ENCODE peak calls at places on chromosomes 16 and 17, in five cellular contexts. T is AG08396; K is CD8-positive, alpha-beta memory T cell; E is RWPE1; U is cardiac muscle cell. A is an unnamed sample.

GRCh38 chr17:19958023-19958422 is 19.6 kb downstream of the AKAP10 start:
- DNase-seq in T (peak; percentile 83), K (no peak), E (peak; percentile 70), U (peak; percentile 78), A (no peak)

GRCh38 chr16:69017036-69017783 is 88.2 kb upstream of the HAS3 start:
- DNase-seq in T (peak; percentile 29), K (no peak), E (peak; percentile 56), U (peak; percentile 59), A (no peak)

GRCh38 chr17:58280480-58281217 is at the start of gene MPO:
- DNase-seq in T (peak; percentile 6), K (no peak), E (no peak), U (no peak), A (peak; percentile 35)

GRCh38 chr17:61248399-61248798 is 151.2 kb upstream of the TBX2 start:
- DNase-seq in T (no peak), K (no peak), E (no peak), U (no peak), A (peak; percentile 27)

GRCh38 chr17:64437944-64438525 is 10.9 kb upstream of the MILR1 start:
- DNase-seq in T (no peak), K (no peak), E (no peak), U (no peak), A (no peak)

GRCh38 chr16:4679854-4680636 is 13.3 kb upstream of the NUDT16L1 start:
- DNase-seq in T (peak; percentile 66), K (no peak), E (peak; percentile 95), U (no peak), A (no peak)

GRCh38 chr17:50097455-50097854 is 2.3 kb downstream of the PDK2 start:
- DNase-seq in T (no peak), K (no peak), E (no peak), U (no peak), A (no peak)

GRCh38 chr17:73952136-73952497 is 251.4 kb upstream of the RPL38 start:
- DNase-seq in T (no peak), K (no peak), E (no peak), U (peak; percentile 34), A (peak; percentile 93)

GRCh38 chr17:81035389-81036127 is 607 bp downstream of the BAIAP2 start:
- DNase-seq in T (no peak), K (no peak), E (no peak), U (peak; percentile 42), A (peak; percentile 56)

GRCh38 chr17:7560172-7561027 is 1.3 kb upstream of the SENP3 start:
- DNase-seq in T (peak; percentile 76), K (peak; percentile 49), E (no peak), U (peak; percentile 68), A (peak; percentile 82)

GRCh38 chr17:80894439-80894721 is 97.3 kb upstream of the CHMP6 start:
- DNase-seq in T (no peak), K (no peak), E (no peak), U (no peak), A (no peak)

GRCh38 chr17:40522250-40522960 is 21.0 kb upstream of the TNS4 start:
- DNase-seq in T (no peak), K (no peak), E (no peak), U (peak; percentile 40), A (no peak)

GRCh38 chr17:78356163-78356713 is 3.6 kb downstream of the SOCS3 start:
- DNase-seq in T (peak; percentile 61), K (peak; percentile 90), E (peak; percentile 86), U (peak; percentile 71), A (no peak)

GRCh38 chr17:60577147-60577925 is 22.7 kb upstream of the PPM1D start:
- DNase-seq in T (peak; percentile 47), K (no peak), E (no peak), U (peak; percentile 75), A (peak; percentile 52)

GRCh38 chr17:4980644-4981216 is 6.7 kb downstream of the CAMTA2 start:
- DNase-seq in T (peak; percentile 46), K (peak; percentile 59), E (peak; percentile 26), U (peak; percentile 76), A (peak; percentile 58)

GRCh38 chr17:51166987-51167931 is 1.0 kb downstream of the NME2 start:
- DNase-seq in T (peak; percentile 89), K (peak; percentile 67), E (peak; percentile 83), U (peak; percentile 55), A (peak; percentile 75)

GRCh38 chr16:57537596-57538234 is 1.3 kb upstream of the CCDC102A start:
- DNase-seq in T (no peak), K (no peak), E (no peak), U (no peak), A (no peak)

GRCh38 chr16:19524866-19525723 is 1.4 kb downstream of the CCP110 start:
- DNase-seq in T (no peak), K (no peak), E (peak; percentile 32), U (no peak), A (no peak)

GRCh38 chr17:11618861-11619566 is 20.7 kb downstream of the DNAH9 start:
- DNase-seq in T (no peak), K (no peak), E (peak; percentile 2), U (no peak), A (no peak)

GRCh38 chr16:29738514-29738913 is 7.3 kb downstream of the C16orf54 start:
- DNase-seq in T (no peak), K (peak; percentile 80), E (no peak), U (no peak), A (no peak)

GRCh38 chr17:50101346-50102163 is 6.4 kb downstream of the PDK2 start:
- DNase-seq in T (peak; percentile 61), K (no peak), E (no peak), U (peak; percentile 58), A (no peak)